ENCODE peak calls at places on chromosome 19, in seven cellular contexts. Y is SK-N-SH, Z is sciatic nerve, F is Ammon's horn, E is heart right ventricle, B is heart left ventricle, N is GM04504. P is an unnamed sample.

GRCh38 chr19:38449518-38449917 is 16.0 kb downstream of the RYR1 start:
- DNase-seq in Y (no peak), Z (no peak), F (no peak), E (no peak), B (no peak), N (no peak), P (no peak)

GRCh38 chr19:38298841-38299680 is 5.0 kb upstream of the C19orf33 start:
- DNase-seq in Y (no peak), Z (no peak), F (no peak), E (no peak), B (peak), N (no peak), P (no peak)

GRCh38 chr19:6847828-6848200 is 39.6 kb upstream of the ADGRE1 start:
- DNase-seq in Y (no peak), Z (no peak), F (no peak), E (no peak), B (no peak), N (no peak), P (no peak)

GRCh38 chr19:18896421-18896841 is 473 bp upstream of the CERS1 start:
- DNase-seq in Y (peak), Z (no peak), F (peak), E (no peak), B (no peak), N (no peak), P (no peak)

GRCh38 chr19:58361900-58362271 is 665 bp downstream of the ZNF497 start:
- DNase-seq in Y (peak), Z (peak), F (peak), E (peak), B (peak), N (no peak), P (no peak)

GRCh38 chr19:43526884-43527859 is at the start of gene ETHE1:
- DNase-seq in Y (peak), Z (peak), F (peak), E (peak), B (peak), N (no peak), P (peak)

GRCh38 chr19:35404879-35405622 is 34.2 kb downstream of the GPR42 start:
- DNase-seq in Y (no peak), Z (no peak), F (peak), E (no peak), B (no peak), N (peak), P (peak)

GRCh38 chr19:33000910-33001309 is 28.9 kb downstream of the FAAP24 start:
- DNase-seq in Y (no peak), Z (no peak), F (no peak), E (no peak), B (no peak), N (no peak), P (no peak)

GRCh38 chr19:30148039-30148438 is 206.0 kb downstream of the URI1 start:
- DNase-seq in Y (no peak), Z (no peak), F (no peak), E (no peak), B (no peak), N (no peak), P (no peak)

GRCh38 chr19:19538077-19538764 is at the start of gene CILP2:
- DNase-seq in Y (peak), Z (no peak), F (no peak), E (no peak), B (no peak), N (no peak), P (no peak)

GRCh38 chr19:13100031-13100588 is 2.5 kb downstream of the LYL1 start:
- DNase-seq in Y (no peak), Z (peak), F (no peak), E (no peak), B (no peak), N (no peak), P (no peak)

GRCh38 chr19:12111176-12111575 is 29.0 kb downstream of the ZNF20 start:
- DNase-seq in Y (no peak), Z (no peak), F (no peak), E (no peak), B (no peak), N (no peak), P (no peak)

GRCh38 chr19:6801397-6802086 is 29.0 kb downstream of the VAV1 start:
- DNase-seq in Y (peak), Z (peak), F (peak), E (peak), B (peak), N (no peak), P (no peak)

GRCh38 chr19:9295411-9295849 is 14.2 kb downstream of the ZNF699 start:
- DNase-seq in Y (no peak), Z (no peak), F (no peak), E (no peak), B (no peak), N (no peak), P (no peak)

GRCh38 chr19:52138614-52139290 is 986 bp downstream of the ZNF616 start:
- DNase-seq in Y (peak), Z (no peak), F (peak), E (peak), B (no peak), N (no peak), P (no peak)

GRCh38 chr19:6362351-6362801 is 1.0 kb downstream of the CLPP start:
- DNase-seq in Y (no peak), Z (no peak), F (no peak), E (no peak), B (no peak), N (no peak), P (no peak)

GRCh38 chr19:3821857-3822364 is 35.7 kb upstream of the MATK start:
- DNase-seq in Y (peak), Z (peak), F (peak), E (peak), B (peak), N (no peak), P (no peak)

P was measured in GOT3.